ENCODE peak calls at places on chromosomes 6 and 20, in six cellular contexts. P is fibroblast of pulmonary artery; G is fibroblast of the aortic adventitia; F is uterus; M is stimulated activated CD4-positive, alpha-beta T cell treated with anti-CD3 and anti-CD28 coated beads, Interleukin-15, amount 100 ng/mL, for 48 hours; J is OCI-LY7. U is an unnamed sample.

GRCh38 chr6:144305985-144306384 is 20.9 kb downstream of the UTRN start:
- DNase-seq in P (no peak), G (no peak), F (no peak), M (no peak), J (no peak), U (peak)

GRCh38 chr6:110944681-110945151 is 13.8 kb upstream of the GTF3C6 start:
- DNase-seq in P (peak), G (peak), F (no peak), M (peak), J (no peak), U (peak)

GRCh38 chr6:22613695-22614094 is 44.3 kb downstream of the HDGFL1 start:
- DNase-seq in P (peak), G (peak), F (no peak), M (no peak), J (no peak), U (peak)

GRCh38 chr20:57680131-57680716 is 29.6 kb downstream of the PMEPA1 start:
- DNase-seq in P (no peak), G (no peak), F (no peak), M (no peak), J (peak), U (no peak)

GRCh38 chr6:6712979-6713514 is 124.5 kb downstream of the LY86 start:
- DNase-seq in P (no peak), G (peak), F (no peak), M (no peak), J (no peak), U (no peak)

GRCh38 chr20:58192567-58192966 is 35.9 kb downstream of the ANKRD60 start:
- DNase-seq in P (no peak), G (no peak), F (no peak), M (no peak), J (peak), U (no peak)

GRCh38 chr6:2876210-2877056 is 26.7 kb downstream of the SERPINB9 start:
- DNase-seq in P (peak), G (peak), F (peak), M (no peak), J (peak), U (peak)

GRCh38 chr6:158414900-158415299 is 102.6 kb downstream of the TULP4 start:
- DNase-seq in P (peak), G (peak), F (no peak), M (no peak), J (no peak), U (no peak)

GRCh38 chr20:39967806-39968205 is 721.2 kb downstream of the MAFB start:
- DNase-seq in P (no peak), G (no peak), F (no peak), M (no peak), J (no peak), U (no peak)

GRCh38 chr6:41531591-41532582 is 14.3 kb upstream of the FOXP4 start:
- DNase-seq in P (peak), G (peak), F (peak), M (peak), J (peak), U (peak)

GRCh38 chr6:151679081-151679480 is 128.4 kb upstream of the ESR1 start:
- DNase-seq in P (peak), G (peak), F (peak), M (peak), J (no peak), U (peak)

GRCh38 chr6:52515219-52515960 is 61.5 kb downstream of the TRAM2 start:
- DNase-seq in P (no peak), G (no peak), F (no peak), M (no peak), J (no peak), U (no peak)

GRCh38 chr6:143110572-143110971 is 49.9 kb downstream of the AIG1 start:
- DNase-seq in P (no peak), G (no peak), F (no peak), M (no peak), J (no peak), U (peak)

GRCh38 chr6:169963581-169964297 is 212.3 kb downstream of the ERMARD start:
- DNase-seq in P (no peak), G (no peak), F (no peak), M (no peak), J (no peak), U (no peak)

GRCh38 chr6:121794630-121795029 is 359.2 kb downstream of the GJA1 start:
- DNase-seq in P (peak), G (peak), F (no peak), M (no peak), J (no peak), U (peak)

GRCh38 chr20:2559641-2560040 is 23.3 kb downstream of the TMC2 start:
- DNase-seq in P (peak), G (peak), F (no peak), M (no peak), J (no peak), U (no peak)

GRCh38 chr20:47456952-47457724 is 44.5 kb upstream of the NCOA3 start:
- DNase-seq in P (peak), G (peak), F (no peak), M (peak), J (no peak), U (peak)

GRCh38 chr6:25601797-25602679 is 50.0 kb upstream of the SCGN start:
- DNase-seq in P (peak), G (peak), F (no peak), M (no peak), J (peak), U (peak)

GRCh38 chr6:3619201-3619600 is 132.3 kb downstream of the PXDC1 start:
- DNase-seq in P (no peak), G (no peak), F (no peak), M (no peak), J (no peak), U (no peak)

GRCh38 chr6:42958125-42958524 is 2.4 kb upstream of the GNMT start:
- DNase-seq in P (peak), G (no peak), F (no peak), M (no peak), J (no peak), U (no peak)

GRCh38 chr20:17967595-17968365 is 814 bp downstream of the SNX5 start:
- DNase-seq in P (peak), G (peak), F (no peak), M (no peak), J (peak), U (no peak)

GRCh38 chr6:36766649-36766945 is 69.0 kb downstream of the RAB44 start:
- DNase-seq in P (no peak), G (no peak), F (no peak), M (no peak), J (peak), U (no peak)

GRCh38 chr6:2111162-2111677 is 134.2 kb downstream of the GMDS start:
- DNase-seq in P (peak), G (peak), F (no peak), M (no peak), J (no peak), U (peak)

GRCh38 chr20:32574296-32575226 is 10.6 kb downstream of the NOL4L start:
- DNase-seq in P (peak), G (peak), F (no peak), M (peak), J (no peak), U (peak)

GRCh38 chr20:51388756-51389542 is 153.6 kb downstream of the NFATC2 start:
- DNase-seq in P (peak), G (no peak), F (no peak), M (no peak), J (no peak), U (no peak)

GRCh38 chr6:75084872-75085381 is 120.9 kb downstream of the COL12A1 start:
- DNase-seq in P (no peak), G (no peak), F (peak), M (no peak), J (no peak), U (no peak)

GRCh38 chr6:63533026-63533425 is 39.3 kb upstream of the LOC128125822 start:
- DNase-seq in P (no peak), G (no peak), F (no peak), M (no peak), J (no peak), U (no peak)

GRCh38 chr6:84027340-84028183 is 6.0 kb upstream of the MRAP2 start:
- DNase-seq in P (peak), G (peak), F (no peak), M (no peak), J (no peak), U (peak)

GRCh38 chr20:21464916-21465315 is 48.9 kb downstream of the NKX2-2 start:
- DNase-seq in P (no peak), G (no peak), F (no peak), M (no peak), J (no peak), U (no peak)

GRCh38 chr6:170034294-170034693 is 256.6 kb downstream of the DLL1 start:
- DNase-seq in P (no peak), G (no peak), F (no peak), M (no peak), J (no peak), U (no peak)

GRCh38 chr20:25061103-25061799 is 3.3 kb upstream of the ACSS1 start:
- DNase-seq in P (no peak), G (no peak), F (no peak), M (no peak), J (no peak), U (no peak)